ENCODE peak calls at places on chromosomes 6 and 20, in ten cellular contexts. Y is T-helper 1 cell; X is naive thymus-derived CD4-positive, alpha-beta T cell; P is adrenal gland; M is A172; N is EH; O is ELR; C is stimulated activated CD8-positive, alpha-beta memory T cell treated with anti-CD3 and anti-CD28 coated beads, Interleukin-15, amount 100 ng/mL, for 4 hours; R is M059J; K is islet precursor cell. F is an unnamed sample.

GRCh38 chr6:55868910-55869479 is 6.4 kb downstream of the BMP5 start:
- DNase-seq in Y (no peak), X (no peak), P (no peak), M (peak; percentile 96), N (no peak), O (peak; percentile 95), C (no peak), R (peak; percentile 96), K (peak; percentile 90), F (peak; percentile 59)

GRCh38 chr20:59955131-59955796 is 3.0 kb upstream of the CDH26 start:
- DNase-seq in Y (no peak), X (no peak), P (no peak), M (peak; percentile 11), N (peak; percentile 36), O (peak; percentile 48), C (no peak), R (peak; percentile 46), K (no peak), F (peak; percentile 27)

GRCh38 chr6:114997813-114998292 is 655.0 kb upstream of the HS3ST5 start:
- DNase-seq in Y (no peak), X (no peak), P (no peak), M (peak; percentile 66), N (no peak), O (peak; percentile 19), C (no peak), R (peak; percentile 63), K (no peak), F (no peak)

GRCh38 chr6:111113731-111114438 is 26.6 kb downstream of the SLC16A10 start:
- DNase-seq in Y (no peak), X (peak; percentile 48), P (peak; percentile 76), M (peak; percentile 41), N (peak; percentile 39), O (peak; percentile 41), C (no peak), R (peak; percentile 74), K (peak; percentile 58), F (peak; percentile 83)

GRCh38 chr6:30684386-30685156 is 1.9 kb downstream of the PPP1R18 start:
- DNase-seq in Y (peak; percentile 30), X (peak; percentile 54), P (peak; percentile 53), M (no peak), N (peak; percentile 68), O (peak; percentile 71), C (no peak), R (peak; percentile 48), K (no peak), F (peak; percentile 46)

GRCh38 chr20:10963717-10964266 is 290.0 kb upstream of the JAG1 start:
- DNase-seq in Y (no peak), X (no peak), P (no peak), M (no peak), N (no peak), O (no peak), C (no peak), R (no peak), K (no peak), F (peak; percentile 19)

GRCh38 chr6:154462425-154462824 is 48.1 kb downstream of the CNKSR3 start:
- DNase-seq in Y (no peak), X (no peak), P (no peak), M (no peak), N (no peak), O (peak; percentile 8), C (no peak), R (peak; percentile 84), K (no peak), F (no peak)

GRCh38 chr20:47428851-47429336 is 72.4 kb upstream of the ZMYND8 start:
- DNase-seq in Y (no peak), X (no peak), P (no peak), M (no peak), N (no peak), O (no peak), C (no peak), R (no peak), K (peak; percentile 54), F (no peak)

F was measured in choroid plexus epithelial cell.